ENCODE peak calls at places on chromosomes 6 and 20, in four cellular contexts. V, P, H and Z are unnamed samples.

GRCh38 chr6:25627001-25627400 is 25.0 kb upstream of the SCGN start:
- DNase-seq in V (no peak), H (no peak), P (no peak), Z (no peak)

GRCh38 chr20:11850901-11851300 is 66.8 kb upstream of the BTBD3 start:
- DNase-seq in V (peak), P (no peak), H (no peak), Z (no peak)

GRCh38 chr6:159062564-159062945 is 17.8 kb upstream of the TAGAP start:
- DNase-seq in H (peak), P (no peak), V (no peak), Z (no peak)

GRCh38 chr20:20360464-20360863 is 7.4 kb upstream of the INSM1 start:
- DNase-seq in V (peak), H (no peak), P (peak), Z (no peak)

GRCh38 chr20:22795897-22796296 is 211.5 kb upstream of the FOXA2 start:
- DNase-seq in V (peak), P (peak), H (no peak), Z (peak)

GRCh38 chr6:131083687-131084086 is 20.6 kb upstream of the EPB41L2 start:
- DNase-seq in H (no peak), V (no peak), P (no peak), Z (no peak)

GRCh38 chr6:122872311-122872710 is 83.3 kb downstream of the SMPDL3A start:
- DNase-seq in P (no peak), V (no peak), H (no peak), Z (no peak)

GRCh38 chr20:1861347-1861987 is 33.7 kb upstream of the SIRPA start:
- DNase-seq in H (no peak), P (no peak), V (peak), Z (no peak)

GRCh38 chr6:35050988-35051330 is 90.2 kb downstream of the TCP11 start:
- DNase-seq in V (no peak), H (no peak), P (no peak), Z (no peak)

GRCh38 chr20:46056970-46057855 is 28.2 kb downstream of the SLC12A5 start:
- DNase-seq in P (no peak), V (no peak), H (no peak), Z (no peak)

GRCh38 chr6:13396241-13396792 is 68.0 kb upstream of the TBC1D7 start:
- DNase-seq in V (no peak), P (no peak), H (no peak), Z (no peak)

GRCh38 chr6:111875741-111876140 is 2.5 kb upstream of the FYN start:
- DNase-seq in V (no peak), H (no peak), P (no peak), Z (no peak)

GRCh38 chr6:104349191-104349590 is 510.5 kb downstream of the HACE1 start:
- DNase-seq in P (no peak), H (no peak), V (no peak), Z (no peak)

GRCh38 chr20:24379116-24379927 is 90.1 kb upstream of the SYNDIG1 start:
- DNase-seq in V (peak), H (no peak), P (peak), Z (no peak)

GRCh38 chr6:146357578-146358340 is 185.9 kb upstream of the RAB32 start:
- DNase-seq in V (peak), H (no peak), P (peak), Z (no peak)

GRCh38 chr6:77883849-77884248 is 231.0 kb downstream of the MEI4 start:
- DNase-seq in V (no peak), P (no peak), H (no peak), Z (no peak)

GRCh38 chr6:41058783-41059181 is 5.8 kb downstream of the APOBEC2 start:
- DNase-seq in H (no peak), V (no peak), P (no peak), Z (no peak)

GRCh38 chr6:11785953-11786579 is 7.5 kb upstream of the ADTRP start:
- DNase-seq in V (no peak), P (no peak), H (no peak), Z (no peak)

GRCh38 chr20:63288581-63289251 is 4.3 kb upstream of the COL20A1 start:
- DNase-seq in H (no peak), V (no peak), P (no peak), Z (no peak)

GRCh38 chr20:33387177-33387576 is 14.1 kb downstream of the CDK5RAP1 start:
- DNase-seq in P (no peak), H (no peak), V (peak), Z (no peak)